ENCODE peak calls at places on chromosomes 1 and 21, in nine cellular contexts. I, S, A, V, W, X, F, B and E are unnamed samples.

GRCh38 chr1:155086856-155087535 is 8.4 kb downstream of the EFNA3 start:
- DNase-seq in V (no peak), B (no peak), A (no peak), S (no peak), X (no peak), W (no peak), I (no peak), F (no peak), E (no peak)

GRCh38 chr1:160862151-160863061 is at the start of gene CD244:
- DNase-seq in S (peak; percentile 72), V (peak; percentile 19), W (no peak), A (no peak), F (no peak), X (peak; percentile 40), I (peak; percentile 13), B (peak; percentile 38), E (no peak)

GRCh38 chr1:201471772-201472171 is 2.8 kb upstream of the PHLDA3 start:
- DNase-seq in W (no peak), B (no peak), V (peak; percentile 93), A (peak; percentile 80), S (no peak), X (no peak), F (peak; percentile 49), I (no peak), E (no peak)

GRCh38 chr1:231748744-231749143 is 122.2 kb downstream of the DISC1 start:
- DNase-seq in V (no peak), A (peak; percentile 14), F (no peak), W (peak; percentile 53), S (no peak), X (no peak), I (no peak), B (no peak), E (peak; percentile 25)

GRCh38 chr1:10788592-10789006 is 7.8 kb downstream of the CASZ1 start:
- DNase-seq in V (no peak), I (no peak), X (no peak), W (no peak), B (peak; percentile 70), F (no peak), A (no peak), S (peak; percentile 73), E (peak; percentile 48)

GRCh38 chr1:111515291-111516007 is 12.0 kb upstream of the ADORA3 start:
- DNase-seq in W (no peak), A (peak; percentile 29), V (peak; percentile 78), S (peak; percentile 79), F (no peak), X (no peak), B (peak; percentile 44), I (no peak), E (peak; percentile 24)

GRCh38 chr21:31667141-31667540 is 7.6 kb downstream of the SOD1 start:
- DNase-seq in F (no peak), S (no peak), A (no peak), B (no peak), W (no peak), V (no peak), I (no peak), X (no peak), E (no peak)

GRCh38 chr1:170114916-170115315 is 30.8 kb upstream of the NTMT2 start:
- DNase-seq in F (peak; percentile 54), W (peak; percentile 31), V (peak; percentile 60), S (no peak), X (no peak), B (no peak), A (peak; percentile 39), I (no peak), E (no peak)

GRCh38 chr1:82273816-82274215 is 473.1 kb downstream of the ADGRL2 start:
- DNase-seq in I (no peak), B (no peak), W (peak; percentile 20), A (no peak), X (no peak), S (no peak), F (peak; percentile 51), V (no peak), E (no peak)

GRCh38 chr21:45050786-45051489 is 23.4 kb upstream of the ADARB1 start:
- DNase-seq in W (no peak), F (peak; percentile 73), A (peak; percentile 97), B (no peak), V (peak; percentile 97), X (no peak), S (no peak), I (no peak), E (no peak)

GRCh38 chr21:43733060-43733459 is 14.1 kb downstream of the PDXK start:
- DNase-seq in B (no peak), X (no peak), F (no peak), V (no peak), I (no peak), W (no peak), S (no peak), A (no peak), E (no peak)

GRCh38 chr21:43733529-43734071 is 14.7 kb downstream of the PDXK start:
- DNase-seq in V (peak; percentile 86), X (no peak), B (no peak), F (peak; percentile 45), S (peak; percentile 73), W (no peak), A (peak; percentile 62), I (no peak), E (no peak)

GRCh38 chr21:43731476-43731875 is 12.5 kb downstream of the PDXK start:
- DNase-seq in X (no peak), F (no peak), S (no peak), V (no peak), W (no peak), B (peak; percentile 40), I (no peak), A (no peak), E (no peak)

GRCh38 chr21:43734131-43734634 is 15.3 kb downstream of the PDXK start:
- DNase-seq in A (no peak), V (no peak), X (no peak), W (no peak), B (peak; percentile 77), I (no peak), F (no peak), S (peak; percentile 71), E (no peak)

GRCh38 chr21:43731891-43732711 is 13.2 kb downstream of the PDXK start:
- DNase-seq in A (peak; percentile 66), F (peak; percentile 93), W (no peak), B (no peak), X (no peak), S (peak; percentile 62), I (no peak), V (peak; percentile 77), E (no peak)
- H3K4me1 ChIP-seq in A (peaks cover 34% of the 10 kb centered on the region), F (peaks cover 71% of the 10 kb centered on the region), W (peaks cover 22% of the 10 kb centered on the region), B (peaks cover 82% of the 10 kb centered on the region), X (peaks cover 23% of the 10 kb centered on the region), S (peaks cover 62% of the 10 kb centered on the region), I (peaks cover 36% of the 10 kb centered on the region), V (peaks cover 44% of the 10 kb centered on the region), E (peaks cover 5% of the 10 kb centered on the region)

GRCh38 chr21:42232176-42232825 is 13.4 kb downstream of the ABCG1 start:
- DNase-seq in W (no peak), X (no peak), B (no peak), A (no peak), V (no peak), F (no peak), I (no peak), S (no peak), E (no peak)

GRCh38 chr21:42234464-42235241 is 15.7 kb downstream of the ABCG1 start:
- DNase-seq in S (peak; percentile 88), W (no peak), A (peak; percentile 25), V (peak; percentile 58), I (peak; percentile 88), X (no peak), F (peak; percentile 80), B (peak; percentile 84), E (peak; percentile 91)

GRCh38 chr21:42235593-42235992 is 16.7 kb downstream of the ABCG1 start:
- DNase-seq in F (no peak), W (no peak), X (no peak), S (no peak), B (no peak), A (no peak), V (no peak), I (no peak), E (no peak)

GRCh38 chr21:42233067-42233981 is 14.4 kb downstream of the ABCG1 start:
- DNase-seq in B (peak; percentile 62), F (no peak), I (peak; percentile 84), S (peak; percentile 85), A (peak; percentile 79), V (peak; percentile 47), W (no peak), X (peak; percentile 45), E (peak; percentile 62)

DNA sequence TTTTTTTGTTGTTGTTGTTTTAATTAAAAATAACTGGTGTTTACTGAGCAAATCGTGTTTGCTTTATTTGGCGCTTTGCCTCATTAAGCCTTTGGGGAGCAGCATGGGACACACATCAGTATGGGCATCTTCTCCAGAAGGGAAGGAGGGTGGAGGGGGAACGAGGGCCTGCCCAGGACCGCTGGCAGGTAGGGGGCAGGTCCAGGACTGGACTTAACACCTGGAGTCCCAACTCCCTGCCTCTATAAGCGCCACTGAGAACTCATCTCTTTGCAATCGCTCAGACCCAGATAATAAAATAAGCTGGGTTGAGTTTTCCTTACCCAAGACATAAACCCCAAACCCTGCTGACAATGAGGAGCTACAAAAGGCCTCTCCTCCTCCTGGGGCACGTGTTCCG is 15.1 kb downstream of the ABCG1 start:
- DNase-seq in S (no peak), I (no peak), A (no peak), B (no peak), F (no peak), X (no peak), W (no peak), V (no peak), E (no peak)
- H3K4me1 ChIP-seq in S (peaks cover 88% of the 10 kb centered on the region), I (peaks cover 96% of the 10 kb centered on the region), A (peaks cover 12% of the 10 kb centered on the region), B (peaks cover 99% of the 10 kb centered on the region), F (peaks cover 34% of the 10 kb centered on the region), X (peaks cover 38% of the 10 kb centered on the region), W (no peaks in the 10 kb centered on the region), V (peaks cover 3% of the 10 kb centered on the region), E (peaks cover 28% of the 10 kb centered on the region)

DNA sequence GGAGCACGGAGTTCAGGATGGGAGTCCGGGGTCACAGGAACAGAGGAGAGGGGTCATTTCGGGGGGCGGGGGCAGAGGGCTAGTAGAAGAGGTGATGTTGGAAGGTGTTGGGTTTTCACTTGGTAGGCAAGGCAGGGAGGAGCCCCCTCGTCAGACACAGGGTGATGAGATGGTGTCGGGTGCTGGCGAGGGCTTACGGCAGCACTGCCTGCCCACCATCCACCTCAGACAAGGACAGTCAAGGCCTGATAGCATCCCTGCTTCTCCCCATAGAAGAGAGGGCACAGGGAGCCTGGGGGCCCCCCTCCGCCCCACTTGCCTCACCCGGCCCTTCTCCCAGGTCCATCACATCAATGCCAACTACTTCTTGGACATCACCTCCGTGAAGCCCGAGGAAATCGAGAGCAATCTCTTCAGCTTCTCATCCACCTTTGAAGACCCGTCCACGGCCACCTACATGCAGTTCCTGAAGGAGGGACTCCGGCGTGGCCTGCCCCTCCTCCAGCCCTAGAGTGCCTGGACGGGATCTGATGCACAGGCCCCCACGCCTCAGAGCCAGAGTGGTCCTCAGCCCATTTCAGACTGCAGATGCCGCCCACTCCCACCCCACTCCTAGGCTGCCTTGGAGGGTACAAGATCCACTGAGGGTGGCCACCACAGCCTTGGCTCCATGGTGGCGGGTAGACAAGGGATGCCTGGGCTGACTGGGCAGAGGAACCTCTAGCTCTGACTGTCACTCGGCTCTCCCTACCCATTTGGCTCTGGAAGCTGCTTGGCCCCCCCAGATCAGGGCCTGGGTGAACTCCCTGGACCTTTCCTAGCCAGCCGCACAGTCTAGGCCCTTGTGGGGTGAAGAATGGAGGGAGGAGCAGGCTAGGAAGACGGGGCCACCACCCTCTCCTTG is 4.3 kb upstream of the MTFR1L start:
- DNase-seq in V (no peak), F (no peak), W (no peak), A (no peak), I (no peak), X (no peak), B (no peak), S (peak; percentile 64), E (no peak)
- H3K4me1 ChIP-seq in V (peaks cover 15% of the 10 kb centered on the region), F (no peaks in the 10 kb centered on the region), W (peaks cover 16% of the 10 kb centered on the region), A (peaks cover 6% of the 10 kb centered on the region), I (peaks cover 23% of the 10 kb centered on the region), X (peaks cover 10% of the 10 kb centered on the region), B (peaks cover 28% of the 10 kb centered on the region), S (peaks cover 22% of the 10 kb centered on the region), E (peaks cover 3% of the 10 kb centered on the region)

GRCh38 chr1:59704721-59705120 is 110.0 kb upstream of the HOOK1 start:
- DNase-seq in W (no peak), X (no peak), S (no peak), B (no peak), A (no peak), F (no peak), V (no peak), I (no peak), E (no peak)
- H3K4me1 ChIP-seq in W (peaks cover 25% of the 10 kb centered on the region), X (peaks cover 10% of the 10 kb centered on the region), S (peaks cover 35% of the 10 kb centered on the region), B (peaks cover 56% of the 10 kb centered on the region), A (peaks cover 26% of the 10 kb centered on the region), F (peaks cover 23% of the 10 kb centered on the region), V (peaks cover 56% of the 10 kb centered on the region), I (no peaks in the 10 kb centered on the region), E (no peaks in the 10 kb centered on the region)